ENCODE peak calls at places on chromosome 2, in four cellular contexts. L is osteocyte, S is NB4, M is stomach. G is an unnamed sample.

GRCh38 chr2:102591646-102592045 is 27.7 kb upstream of the SLC9A2 start:
- DNase-seq in M (peak), L (no peak), S (no peak), G (no peak)

GRCh38 chr2:191567229-191567628 is 110.7 kb upstream of the NABP1 start:
- DNase-seq in S (no peak), L (no peak), M (no peak), G (no peak)

GRCh38 chr2:135744761-135745314 is 3.2 kb downstream of the UBXN4 start:
- DNase-seq in L (no peak), M (no peak), S (peak), G (peak)

GRCh38 chr2:36807223-36807886 is 110.8 kb downstream of the VIT start:
- DNase-seq in M (no peak), S (no peak), L (no peak), G (no peak)

GRCh38 chr2:20080839-20081348 is 29.5 kb upstream of the LAPTM4A start:
- DNase-seq in S (no peak), M (no peak), L (no peak), G (no peak)

GRCh38 chr2:28665041-28665704 is 86.5 kb upstream of the PPP1CB start:
- DNase-seq in S (no peak), M (peak), L (peak), G (no peak)

GRCh38 chr2:96184188-96184587 is 24.4 kb downstream of the STARD7 start:
- DNase-seq in M (no peak), S (no peak), L (no peak), G (no peak)

GRCh38 chr2:98805412-98806265 is 74.7 kb upstream of the MGAT4A start:
- DNase-seq in M (no peak), S (peak), L (peak), G (peak)

GRCh38 chr2:226078656-226079055 is 679.1 kb downstream of the NYAP2 start:
- DNase-seq in S (no peak), M (no peak), L (no peak), G (no peak)

GRCh38 chr2:186612555-186613440 is 22.9 kb downstream of the ITGAV start:
- DNase-seq in L (no peak), S (no peak), M (no peak), G (peak)

G was measured in OCI-M1.